ENCODE peak calls at places on chromosomes 11 and 22, in seven cellular contexts. M is RWPE1; T is colonic mucosa; R is stimulated activated CD8-positive, alpha-beta memory T cell treated with anti-CD3 and anti-CD28 coated beads, Interleukin-4, amount 100 ng/mL, for 1 hour; H is hepatocyte; N is HFFc6; A is GM19239. B is an unnamed sample.
A peak's percentile ranks its signal among the peaks of the same experiment; 100 is the strongest.

GRCh38 chr22:33652596-33652995 is 267.7 kb downstream of the LARGE1 start:
- DNase-seq in R (no peak), H (peak; percentile 54), N (no peak), A (no peak), M (no peak), T (no peak), B (no peak)

GRCh38 chr11:56906683-56907148 is 82.0 kb upstream of the OR5AK2 start:
- DNase-seq in R (no peak), H (no peak), A (no peak), N (no peak), M (peak; percentile 87), T (peak; percentile 36), B (no peak)

GRCh38 chr11:48005878-48006277 is 25.5 kb downstream of the PTPRJ start:
- DNase-seq in T (no peak), R (no peak), A (no peak), H (no peak), N (no peak), M (no peak), B (no peak)

GRCh38 chr11:69361048-69361447 is 67.1 kb downstream of the MYEOV start:
- DNase-seq in N (no peak), A (no peak), H (no peak), R (no peak), M (no peak), T (peak; percentile 10), B (peak; percentile 12)

GRCh38 chr11:29432719-29433325 is 584.0 kb downstream of the KCNA4 start:
- DNase-seq in T (no peak), A (no peak), R (no peak), H (peak; percentile 30), M (peak; percentile 8), N (peak; percentile 9), B (no peak)

GRCh38 chr22:44737414-44738346 is 14.7 kb upstream of the ARHGAP8 start:
- DNase-seq in T (no peak), R (no peak), M (no peak), N (no peak), H (peak; percentile 49), A (no peak), B (no peak)

GRCh38 chr11:120272303-120272702 is 32.4 kb downstream of the POU2F3 start:
- DNase-seq in T (no peak), A (no peak), M (peak; percentile 91), R (no peak), H (no peak), N (peak; percentile 53), B (no peak)

GRCh38 chr22:36862251-36863242 is 1.7 kb downstream of the NCF4 start:
- DNase-seq in A (peak; percentile 68), M (no peak), T (no peak), N (no peak), R (no peak), H (no peak), B (no peak)

GRCh38 chr22:35476341-35476740 is 64.3 kb upstream of the RASD2 start:
- DNase-seq in A (no peak), M (no peak), N (no peak), H (no peak), T (no peak), R (no peak), B (no peak)

GRCh38 chr22:46077669-46078099 is 72.6 kb upstream of the PPARA start:
- DNase-seq in M (no peak), A (no peak), H (no peak), N (no peak), T (no peak), R (no peak), B (no peak)

GRCh38 chr11:65553301-65554001 is 4.7 kb downstream of the LTBP3 start:
- DNase-seq in H (no peak), R (no peak), N (no peak), T (peak; percentile 52), M (no peak), A (no peak), B (no peak)

GRCh38 chr11:17599460-17599925 is 52.4 kb downstream of the OTOG start:
- DNase-seq in H (peak; percentile 3), T (no peak), R (no peak), M (no peak), N (no peak), A (no peak), B (peak; percentile 32)

GRCh38 chr22:17717708-17718107 is 56.6 kb downstream of the BID start:
- DNase-seq in R (no peak), A (no peak), N (no peak), M (no peak), T (no peak), H (no peak), B (no peak)

GRCh38 chr11:116794851-116795250 is 3.2 kb upstream of the APOA5 start:
- DNase-seq in M (no peak), N (no peak), A (no peak), T (no peak), R (no peak), H (no peak), B (no peak)

GRCh38 chr22:20644071-20644642 is 129.8 kb upstream of the SERPIND1 start:
- DNase-seq in A (no peak), M (no peak), R (no peak), N (no peak), H (no peak), T (no peak), B (peak; percentile 10)

GRCh38 chr11:12724301-12725046 is 50.3 kb downstream of the TEAD1 start:
- DNase-seq in T (peak; percentile 94), M (peak; percentile 89), H (peak; percentile 93), N (peak; percentile 90), R (no peak), A (no peak), B (peak; percentile 93)

GRCh38 chr11:123590296-123590912 is 64.0 kb downstream of the SCN3B start:
- DNase-seq in H (peak; percentile 62), A (no peak), T (peak; percentile 72), N (peak; percentile 74), M (peak; percentile 44), R (no peak), B (no peak)

GRCh38 chr11:120108154-120108784 is 29.6 kb downstream of the TRIM29 start:
- DNase-seq in R (peak; percentile 14), M (peak; percentile 93), T (peak; percentile 77), H (peak; percentile 85), A (peak; percentile 88), N (peak; percentile 17), B (peak; percentile 79)

GRCh38 chr11:134727204-134727603 is 315.2 kb upstream of the B3GAT1 start:
- DNase-seq in A (no peak), N (no peak), M (no peak), H (no peak), R (no peak), T (no peak), B (no peak)

B was measured in ureter.